ENCODE peak calls at places on chromosome 3, in eight cellular contexts. Z, L, F, C, K, B, I and H are unnamed samples.

GRCh38 chr3:12869025-12869695 is 27.8 kb upstream of the RPL32 start:
- DNase-seq in Z (peak; percentile 93), L (no peak), F (peak; percentile 18), C (peak; percentile 82), K (no peak), B (no peak), I (peak; percentile 76), H (peak; percentile 58)

GRCh38 chr3:166191406-166191805 is 354.2 kb upstream of the BCHE start:
- DNase-seq in Z (no peak), L (peak; percentile 54), F (no peak), C (no peak), K (no peak), B (no peak), I (peak; percentile 10), H (no peak)

GRCh38 chr3:63556401-63556800 is 96.1 kb upstream of the SNTN start:
- DNase-seq in Z (no peak), L (no peak), F (no peak), C (peak; percentile 12), K (no peak), B (no peak), I (no peak), H (no peak)

GRCh38 chr3:12300137-12300536 is 11.3 kb downstream of the PPARG start:
- DNase-seq in Z (no peak), L (peak; percentile 22), F (no peak), C (no peak), K (no peak), B (no peak), I (no peak), H (no peak)

GRCh38 chr3:908839-909238 is 184.0 kb upstream of the CNTN6 start:
- DNase-seq in Z (peak; percentile 43), L (no peak), F (no peak), C (peak; percentile 62), K (no peak), B (no peak), I (peak; percentile 17), H (no peak)

GRCh38 chr3:19229086-19229485 is 80.8 kb downstream of the KCNH8 start:
- DNase-seq in Z (no peak), L (no peak), F (no peak), C (no peak), K (no peak), B (no peak), I (no peak), H (no peak)

GRCh38 chr3:148903022-148903442 is 37.9 kb downstream of the CPA3 start:
- DNase-seq in Z (no peak), L (peak; percentile 5), F (no peak), C (no peak), K (no peak), B (peak; percentile 58), I (no peak), H (no peak)

GRCh38 chr3:175526609-175527280 is 667.6 kb downstream of the NAALADL2 start:
- DNase-seq in Z (no peak), L (no peak), F (peak; percentile 40), C (peak; percentile 46), K (no peak), B (peak; percentile 4), I (no peak), H (no peak)

GRCh38 chr3:192367616-192368015 is 359.7 kb downstream of the FGF12 start:
- DNase-seq in Z (no peak), L (no peak), F (no peak), C (no peak), K (no peak), B (no peak), I (no peak), H (no peak)

GRCh38 chr3:162370136-162370535 is 873.5 kb downstream of the OTOL1 start:
- DNase-seq in Z (peak; percentile 4), L (no peak), F (no peak), C (peak; percentile 6), K (no peak), B (no peak), I (no peak), H (no peak)

GRCh38 chr3:107217161-107217560 is 160.1 kb upstream of the CCDC54 start:
- DNase-seq in Z (no peak), L (peak; percentile 95), F (no peak), C (no peak), K (no peak), B (peak; percentile 94), I (no peak), H (peak; percentile 99)

GRCh38 chr3:157410945-157411344 is 25.7 kb upstream of the PTX3 start:
- DNase-seq in Z (no peak), L (no peak), F (no peak), C (no peak), K (no peak), B (no peak), I (no peak), H (no peak)

GRCh38 chr3:38471260-38471857 is 17.7 kb downstream of the ACVR2B start:
- DNase-seq in Z (no peak), L (no peak), F (no peak), C (no peak), K (peak; percentile 58), B (no peak), I (no peak), H (no peak)

GRCh38 chr3:149723781-149724180 is 28.5 kb downstream of the COMMD2 start:
- DNase-seq in Z (no peak), L (no peak), F (no peak), C (no peak), K (no peak), B (no peak), I (no peak), H (no peak)

GRCh38 chr3:36991147-36991546 is 1.8 kb downstream of the EPM2AIP1 start:
- DNase-seq in Z (no peak), L (no peak), F (no peak), C (no peak), K (no peak), B (no peak), I (no peak), H (no peak)

GRCh38 chr3:107198522-107199271 is 178.5 kb upstream of the CCDC54 start:
- DNase-seq in Z (no peak), L (no peak), F (peak; percentile 22), C (no peak), K (no peak), B (peak; percentile 87), I (no peak), H (no peak)

GRCh38 chr3:73351423-73352071 is 273.2 kb downstream of the PDZRN3 start:
- DNase-seq in Z (no peak), L (no peak), F (no peak), C (no peak), K (no peak), B (peak; percentile 10), I (no peak), H (no peak)

GRCh38 chr3:184565421-184566211 is 4.0 kb downstream of the EPHB3 start:
- DNase-seq in Z (peak; percentile 64), L (peak; percentile 95), F (no peak), C (no peak), K (no peak), B (peak; percentile 89), I (peak; percentile 86), H (peak; percentile 98)

GRCh38 chr3:143697975-143698374 is 150.3 kb downstream of the SLC9A9 start:
- DNase-seq in Z (no peak), L (peak; percentile 4), F (no peak), C (no peak), K (no peak), B (no peak), I (no peak), H (no peak)

GRCh38 chr3:192991351-192991750 is 73.7 kb upstream of the MB21D2 start:
- DNase-seq in Z (no peak), L (no peak), F (no peak), C (no peak), K (no peak), B (no peak), I (no peak), H (no peak)

GRCh38 chr3:50181985-50182384 is 9.4 kb upstream of the GNAT1 start:
- DNase-seq in Z (no peak), L (no peak), F (no peak), C (no peak), K (no peak), B (no peak), I (no peak), H (no peak)

GRCh38 chr3:172550347-172550943 is 27.2 kb upstream of the TNFSF10 start:
- DNase-seq in Z (no peak), L (peak; percentile 98), F (no peak), C (no peak), K (no peak), B (peak; percentile 96), I (peak; percentile 55), H (peak; percentile 88)
- H3K4me2 ChIP-seq in Z (no peak overlapping the region), L (no peak overlapping the region), F (no peak overlapping the region), C (no peak overlapping the region), K (no peak overlapping the region), B (peak overlapping the region; percentile 28), I (no peak overlapping the region), H (no peak overlapping the region)

GRCh38 chr3:53846134-53846850 is at the start of the genes CHDH and IL17RB:
- DNase-seq in Z (peak; percentile 84), L (peak; percentile 32), F (peak; percentile 6), C (peak; percentile 78), K (peak; percentile 77), B (no peak), I (peak; percentile 87), H (no peak)

GRCh38 chr3:53846851-53847155 is 435 bp downstream of the IL17RB start:
- DNase-seq in Z (no peak), L (no peak), F (no peak), C (no peak), K (no peak), B (no peak), I (no peak), H (no peak)

GRCh38 chr3:53845103-53845880 is 927 bp downstream of the CHDH start:
- DNase-seq in Z (peak; percentile 80), L (peak; percentile 37), F (peak; percentile 17), C (peak; percentile 92), K (peak; percentile 47), B (peak; percentile 29), I (peak; percentile 71), H (no peak)

GRCh38 chr3:53844262-53845102 is 1.7 kb downstream of the CHDH start:
- DNase-seq in Z (peak; percentile 12), L (no peak), F (no peak), C (no peak), K (peak; percentile 85), B (no peak), I (peak; percentile 50), H (no peak)

DNA sequence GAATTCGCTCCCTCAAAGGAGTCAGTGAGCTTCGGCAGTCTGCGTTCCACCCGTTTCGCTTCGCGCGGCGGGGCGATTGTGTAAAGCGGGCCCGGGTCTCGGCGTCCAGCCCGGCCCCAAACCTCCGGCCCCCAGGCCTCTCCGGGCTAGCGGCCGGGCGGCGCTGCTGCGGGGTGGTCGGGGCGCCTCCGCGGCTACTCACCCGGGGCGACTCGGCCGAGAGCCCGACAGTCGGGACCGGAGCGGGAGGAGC is 412 bp downstream of the CHDH start:
- DNase-seq in Z (no peak), L (no peak), F (no peak), C (no peak), K (no peak), B (no peak), I (no peak), H (no peak)
- TF ChIP-seq EZH2 in Z (no peak), L (no peak), F (peak; percentile 91), C (no peak), K (no peak), B (no peak), I (no peak), H (no peak)

GRCh38 chr3:189952272-189952671 is 168.4 kb downstream of the P3H2 start:
- DNase-seq in Z (no peak), L (no peak), F (no peak), C (no peak), K (no peak), B (no peak), I (no peak), H (peak; percentile 21)
- H2AFZ ChIP-seq in Z (no peak overlapping the region), L (no peak overlapping the region), F (no peak overlapping the region), C (no peak overlapping the region), K (no peak overlapping the region), B (no peak overlapping the region), I (no peak overlapping the region), H (no peak overlapping the region)

GRCh38 chr3:112489674-112490479 is 9.4 kb downstream of the BTLA start:
- DNase-seq in Z (no peak), L (peak; percentile 39), F (peak; percentile 33), C (no peak), K (no peak), B (no peak), I (no peak), H (no peak)
- H3K4me2 ChIP-seq in Z (no peak overlapping the region), L (no peak overlapping the region), F (no peak overlapping the region), C (no peak overlapping the region), K (no peak overlapping the region), B (no peak overlapping the region), I (no peak overlapping the region), H (no peak overlapping the region)